ENCODE peak calls at places on chromosomes 13 and 19, in seven cellular contexts. One of them, this sample, is unnamed.

GRCh38 chr13:72652681-72653080 is 74.7 kb downstream of the MZT1 start:
- DNase-seq in left cardiac atrium: no peak
- DNase-seq in endothelial cell: no peak
- DNase-seq in kidney epithelial cell: no peak
- DNase-seq in GOT3: no peak
- DNase-seq in astrocyte of the spinal cord: peak
- DNase-seq in central memory CD8-positive, alpha-beta T cell: no peak
- DNase-seq in this sample: peak

GRCh38 chr13:20219585-20219984 is 12.5 kb downstream of the GJB6 start:
- DNase-seq in left cardiac atrium: no peak
- DNase-seq in endothelial cell: no peak
- DNase-seq in kidney epithelial cell: no peak
- DNase-seq in GOT3: no peak
- DNase-seq in astrocyte of the spinal cord: no peak
- DNase-seq in central memory CD8-positive, alpha-beta T cell: no peak
- DNase-seq in this sample: no peak

GRCh38 chr19:31160346-31160926 is 188.8 kb downstream of the TSHZ3 start:
- DNase-seq in left cardiac atrium: no peak
- DNase-seq in endothelial cell: no peak
- DNase-seq in kidney epithelial cell: no peak
- DNase-seq in GOT3: no peak
- DNase-seq in astrocyte of the spinal cord: peak
- DNase-seq in central memory CD8-positive, alpha-beta T cell: no peak
- DNase-seq in this sample: peak

GRCh38 chr19:58328999-58329398 is 2.2 kb downstream of the ZSCAN22 start:
- DNase-seq in left cardiac atrium: no peak
- DNase-seq in endothelial cell: peak
- DNase-seq in kidney epithelial cell: no peak
- DNase-seq in GOT3: no peak
- DNase-seq in astrocyte of the spinal cord: no peak
- DNase-seq in central memory CD8-positive, alpha-beta T cell: no peak
- DNase-seq in this sample: no peak

GRCh38 chr13:82800391-82800790 is 1081.9 kb downstream of the SLITRK1 start:
- DNase-seq in left cardiac atrium: no peak
- DNase-seq in endothelial cell: no peak
- DNase-seq in kidney epithelial cell: no peak
- DNase-seq in GOT3: no peak
- DNase-seq in astrocyte of the spinal cord: peak
- DNase-seq in central memory CD8-positive, alpha-beta T cell: no peak
- DNase-seq in this sample: peak

GRCh38 chr19:18975011-18975410 is 34.0 kb upstream of the HOMER3 start:
- DNase-seq in left cardiac atrium: no peak
- DNase-seq in endothelial cell: no peak
- DNase-seq in kidney epithelial cell: no peak
- DNase-seq in GOT3: no peak
- DNase-seq in astrocyte of the spinal cord: no peak
- DNase-seq in central memory CD8-positive, alpha-beta T cell: no peak
- DNase-seq in this sample: no peak

GRCh38 chr19:37692956-37693660 is 26.5 kb downstream of the ZNF607 start:
- DNase-seq in left cardiac atrium: no peak
- DNase-seq in endothelial cell: no peak
- DNase-seq in kidney epithelial cell: no peak
- DNase-seq in GOT3: no peak
- DNase-seq in astrocyte of the spinal cord: no peak
- DNase-seq in central memory CD8-positive, alpha-beta T cell: no peak
- DNase-seq in this sample: no peak

GRCh38 chr19:6752257-6753177 is 13.0 kb downstream of the TRIP10 start:
- DNase-seq in left cardiac atrium: no peak
- DNase-seq in endothelial cell: peak
- DNase-seq in kidney epithelial cell: no peak
- DNase-seq in GOT3: no peak
- DNase-seq in astrocyte of the spinal cord: no peak
- DNase-seq in central memory CD8-positive, alpha-beta T cell: no peak
- DNase-seq in this sample: no peak

GRCh38 chr13:30608364-30608763 is 9.4 kb upstream of the USPL1 start:
- DNase-seq in left cardiac atrium: no peak
- DNase-seq in endothelial cell: no peak
- DNase-seq in kidney epithelial cell: no peak
- DNase-seq in GOT3: no peak
- DNase-seq in astrocyte of the spinal cord: no peak
- DNase-seq in central memory CD8-positive, alpha-beta T cell: no peak
- DNase-seq in this sample: peak

GRCh38 chr13:109427148-109427547 is 359.2 kb downstream of the IRS2 start:
- DNase-seq in left cardiac atrium: no peak
- DNase-seq in endothelial cell: no peak
- DNase-seq in kidney epithelial cell: no peak
- DNase-seq in GOT3: no peak
- DNase-seq in astrocyte of the spinal cord: peak
- DNase-seq in central memory CD8-positive, alpha-beta T cell: no peak
- DNase-seq in this sample: peak

GRCh38 chr13:44819245-44819644 is 170.0 kb downstream of the NUFIP1 start:
- DNase-seq in left cardiac atrium: no peak
- DNase-seq in endothelial cell: no peak
- DNase-seq in kidney epithelial cell: peak
- DNase-seq in GOT3: no peak
- DNase-seq in astrocyte of the spinal cord: peak
- DNase-seq in central memory CD8-positive, alpha-beta T cell: no peak
- DNase-seq in this sample: peak

GRCh38 chr13:40170091-40170490 is 496.4 kb downstream of the FOXO1 start:
- DNase-seq in left cardiac atrium: no peak
- DNase-seq in endothelial cell: no peak
- DNase-seq in kidney epithelial cell: no peak
- DNase-seq in GOT3: no peak
- DNase-seq in astrocyte of the spinal cord: no peak
- DNase-seq in central memory CD8-positive, alpha-beta T cell: no peak
- DNase-seq in this sample: no peak

GRCh38 chr19:10736916-10737551 is 19.2 kb downstream of the DNM2 start:
- DNase-seq in left cardiac atrium: no peak
- DNase-seq in endothelial cell: no peak
- DNase-seq in kidney epithelial cell: no peak
- DNase-seq in GOT3: no peak
- DNase-seq in astrocyte of the spinal cord: no peak
- DNase-seq in central memory CD8-positive, alpha-beta T cell: no peak
- DNase-seq in this sample: no peak

GRCh38 chr13:98413796-98414195 is 163.1 kb downstream of the STK24 start:
- DNase-seq in left cardiac atrium: no peak
- DNase-seq in endothelial cell: no peak
- DNase-seq in kidney epithelial cell: no peak
- DNase-seq in GOT3: no peak
- DNase-seq in astrocyte of the spinal cord: no peak
- DNase-seq in central memory CD8-positive, alpha-beta T cell: no peak
- DNase-seq in this sample: no peak

GRCh38 chr13:99303863-99304521 is 3.2 kb downstream of the GPR183 start:
- DNase-seq in left cardiac atrium: peak
- DNase-seq in endothelial cell: no peak
- DNase-seq in kidney epithelial cell: no peak
- DNase-seq in GOT3: no peak
- DNase-seq in astrocyte of the spinal cord: no peak
- DNase-seq in central memory CD8-positive, alpha-beta T cell: no peak
- DNase-seq in this sample: no peak

GRCh38 chr19:11767633-11768133 is 883 bp downstream of the ZNF441 start:
- DNase-seq in left cardiac atrium: peak
- DNase-seq in endothelial cell: no peak
- DNase-seq in kidney epithelial cell: peak
- DNase-seq in GOT3: no peak
- DNase-seq in astrocyte of the spinal cord: no peak
- DNase-seq in central memory CD8-positive, alpha-beta T cell: no peak
- DNase-seq in this sample: peak

GRCh38 chr13:47628666-47629065 is 372.4 kb downstream of the SUCLA2 start:
- DNase-seq in left cardiac atrium: no peak
- DNase-seq in endothelial cell: no peak
- DNase-seq in kidney epithelial cell: no peak
- DNase-seq in GOT3: no peak
- DNase-seq in astrocyte of the spinal cord: peak
- DNase-seq in central memory CD8-positive, alpha-beta T cell: no peak
- DNase-seq in this sample: no peak

GRCh38 chr13:95783747-95784146 is 106.8 kb downstream of the DNAJC3 start:
- DNase-seq in left cardiac atrium: no peak
- DNase-seq in endothelial cell: no peak
- DNase-seq in kidney epithelial cell: no peak
- DNase-seq in GOT3: no peak
- DNase-seq in astrocyte of the spinal cord: no peak
- DNase-seq in central memory CD8-positive, alpha-beta T cell: no peak
- DNase-seq in this sample: no peak

GRCh38 chr19:18397242-18398202 is at the start of gene LRRC25:
- DNase-seq in left cardiac atrium: peak
- DNase-seq in endothelial cell: no peak
- DNase-seq in kidney epithelial cell: no peak
- DNase-seq in GOT3: no peak
- DNase-seq in astrocyte of the spinal cord: no peak
- DNase-seq in central memory CD8-positive, alpha-beta T cell: no peak
- DNase-seq in this sample: no peak

GRCh38 chr13:66543780-66544179 is 686.4 kb downstream of the PCDH9 start:
- DNase-seq in left cardiac atrium: no peak
- DNase-seq in endothelial cell: no peak
- DNase-seq in kidney epithelial cell: no peak
- DNase-seq in GOT3: no peak
- DNase-seq in astrocyte of the spinal cord: no peak
- DNase-seq in central memory CD8-positive, alpha-beta T cell: no peak
- DNase-seq in this sample: no peak